ENCODE peak calls at places on chromosomes 6 and 20, in six cellular contexts. V is IMR-90; M is fibroblast of the aortic adventitia; H is stimulated activated naive CD4-positive, alpha-beta T cell; Y is NCI-H2227 treated with DMSO at 0.1 percent for 48 hours; X is WTC11. C is an unnamed sample.

GRCh38 chr20:18688676-18689075 is 100.8 kb downstream of the DTD1 start:
- DNase-seq in V (no peak), M (no peak), H (no peak), Y (no peak), X (no peak), C (no peak)

GRCh38 chr20:605237-605636 is 4.9 kb downstream of the TCF15 start:
- DNase-seq in V (no peak), M (no peak), H (no peak), Y (no peak), X (no peak), C (no peak)

GRCh38 chr20:15613530-15613929 is 959.7 kb downstream of the KIF16B start:
- DNase-seq in V (peak), M (no peak), H (no peak), Y (no peak), X (no peak), C (no peak)

GRCh38 chr20:32505723-32506473 is 79.2 kb downstream of the NOL4L start:
- DNase-seq in V (no peak), M (no peak), H (no peak), Y (no peak), X (no peak), C (no peak)

GRCh38 chr6:160661129-160661723 is 2.8 kb downstream of the LPA start:
- DNase-seq in V (no peak), M (no peak), H (no peak), Y (no peak), X (no peak), C (no peak)

GRCh38 chr6:87929843-87930288 is 117.8 kb upstream of the SPACA1 start:
- DNase-seq in V (peak), M (peak), H (peak), Y (peak), X (peak), C (peak)

GRCh38 chr6:148565931-148566663 is 180.7 kb upstream of the UST start:
- DNase-seq in V (peak), M (peak), H (no peak), Y (no peak), X (no peak), C (peak)

GRCh38 chr6:41705996-41706835 is 29.2 kb downstream of the TFEB start:
- DNase-seq in V (peak), M (peak), H (no peak), Y (no peak), X (peak), C (peak)

GRCh38 chr6:94600648-94601047 is 976.7 kb upstream of the MANEA start:
- DNase-seq in V (no peak), M (no peak), H (no peak), Y (no peak), X (no peak), C (no peak)

GRCh38 chr6:24481449-24481848 is 7.9 kb downstream of the GPLD1 start:
- DNase-seq in V (peak), M (no peak), H (no peak), Y (no peak), X (no peak), C (no peak)

GRCh38 chr6:73285674-73286283 is 22.8 kb upstream of the KHDC1 start:
- DNase-seq in V (peak), M (peak), H (no peak), Y (no peak), X (no peak), C (peak)

GRCh38 chr6:6891949-6892461 is 215.8 kb upstream of the RREB1 start:
- DNase-seq in V (no peak), M (no peak), H (no peak), Y (no peak), X (no peak), C (no peak)

GRCh38 chr6:108616544-108616943 is 55.8 kb downstream of the FOXO3 start:
- DNase-seq in V (peak), M (peak), H (no peak), Y (no peak), X (no peak), C (peak)

GRCh38 chr6:40011844-40012243 is 77.6 kb upstream of the MOCS1 start:
- DNase-seq in V (no peak), M (no peak), H (no peak), Y (no peak), X (peak), C (no peak)

C was measured in AG10803.